ENCODE peak calls at places on chromosome 11, in eight cellular contexts. One of them, this sample, is unnamed.

GRCh38 chr11:62148271-62148980 is 24.6 kb downstream of the INCENP start:
- DNase-seq in GM23338: no peak
- DNase-seq in heart left ventricle: no peak
- DNase-seq in GM13976: no peak
- DNase-seq in ACHN: no peak
- DNase-seq in activated naive CD4-positive, alpha-beta T cell: no peak
- DNase-seq in non-pigmented ciliary epithelial cell: no peak
- DNase-seq in NCI-H1694 treated with DMSO at 0.1 percent for 48 hours: no peak
- DNase-seq in this sample: no peak

GRCh38 chr11:96097844-96098421 is 174.0 kb upstream of the MTMR2 start:
- DNase-seq in heart left ventricle: no peak
- DNase-seq in non-pigmented ciliary epithelial cell: no peak
- DNase-seq in NCI-H1694 treated with DMSO at 0.1 percent for 48 hours: no peak
- DNase-seq in GM23338: no peak
- DNase-seq in ACHN: no peak
- DNase-seq in GM13976: no peak
- DNase-seq in activated naive CD4-positive, alpha-beta T cell: no peak
- DNase-seq in this sample: no peak

GRCh38 chr11:128188346-128189115 is 398.8 kb downstream of the ETS1 start:
- DNase-seq in GM23338: peak; percentile 24
- DNase-seq in NCI-H1694 treated with DMSO at 0.1 percent for 48 hours: peak; percentile 23
- DNase-seq in GM13976: no peak
- DNase-seq in heart left ventricle: no peak
- DNase-seq in ACHN: no peak
- DNase-seq in non-pigmented ciliary epithelial cell: no peak
- DNase-seq in activated naive CD4-positive, alpha-beta T cell: no peak
- DNase-seq in this sample: no peak

GRCh38 chr11:66333896-66334604 is 2.2 kb downstream of the RIN1 start:
- DNase-seq in ACHN: no peak
- DNase-seq in heart left ventricle: no peak
- DNase-seq in non-pigmented ciliary epithelial cell: no peak
- DNase-seq in GM23338: peak; percentile 34
- DNase-seq in NCI-H1694 treated with DMSO at 0.1 percent for 48 hours: no peak
- DNase-seq in activated naive CD4-positive, alpha-beta T cell: no peak
- DNase-seq in GM13976: no peak
- DNase-seq in this sample: no peak

GRCh38 chr11:23112987-23113886 is 253.0 kb upstream of the CCDC179 start:
- DNase-seq in ACHN: peak; percentile 40
- DNase-seq in GM23338: peak; percentile 79
- DNase-seq in NCI-H1694 treated with DMSO at 0.1 percent for 48 hours: peak; percentile 32
- DNase-seq in heart left ventricle: no peak
- DNase-seq in non-pigmented ciliary epithelial cell: no peak
- DNase-seq in GM13976: peak; percentile 30
- DNase-seq in activated naive CD4-positive, alpha-beta T cell: no peak
- DNase-seq in this sample: peak; percentile 30

GRCh38 chr11:132361011-132361550 is 990.7 kb downstream of the NTM start:
- DNase-seq in NCI-H1694 treated with DMSO at 0.1 percent for 48 hours: no peak
- DNase-seq in heart left ventricle: no peak
- DNase-seq in activated naive CD4-positive, alpha-beta T cell: no peak
- DNase-seq in non-pigmented ciliary epithelial cell: no peak
- DNase-seq in ACHN: no peak
- DNase-seq in GM23338: no peak
- DNase-seq in GM13976: no peak
- DNase-seq in this sample: peak; percentile 87

GRCh38 chr11:124108158-124108557 is 7.1 kb upstream of the VWA5A start:
- DNase-seq in non-pigmented ciliary epithelial cell: no peak
- DNase-seq in NCI-H1694 treated with DMSO at 0.1 percent for 48 hours: no peak
- DNase-seq in activated naive CD4-positive, alpha-beta T cell: no peak
- DNase-seq in GM13976: peak; percentile 36
- DNase-seq in GM23338: peak; percentile 59
- DNase-seq in ACHN: peak; percentile 27
- DNase-seq in heart left ventricle: no peak
- DNase-seq in this sample: no peak

GRCh38 chr11:116791002-116791812 is 472 bp downstream of the APOA5 start:
- DNase-seq in non-pigmented ciliary epithelial cell: no peak
- DNase-seq in NCI-H1694 treated with DMSO at 0.1 percent for 48 hours: peak; percentile 13
- DNase-seq in heart left ventricle: peak; percentile 78
- DNase-seq in ACHN: peak; percentile 53
- DNase-seq in GM23338: peak; percentile 94
- DNase-seq in GM13976: peak; percentile 89
- DNase-seq in activated naive CD4-positive, alpha-beta T cell: peak; percentile 67
- DNase-seq in this sample: peak; percentile 92

GRCh38 chr11:73376803-73377629 is 817 bp downstream of the RELT start:
- DNase-seq in GM23338: peak; percentile 64
- DNase-seq in GM13976: peak; percentile 87
- DNase-seq in heart left ventricle: no peak
- DNase-seq in activated naive CD4-positive, alpha-beta T cell: peak; percentile 30
- DNase-seq in ACHN: peak; percentile 56
- DNase-seq in non-pigmented ciliary epithelial cell: no peak
- DNase-seq in NCI-H1694 treated with DMSO at 0.1 percent for 48 hours: no peak
- DNase-seq in this sample: peak; percentile 58

GRCh38 chr11:117073539-117073938 is 24.7 kb downstream of the SIK3 start:
- DNase-seq in GM13976: no peak
- DNase-seq in heart left ventricle: no peak
- DNase-seq in NCI-H1694 treated with DMSO at 0.1 percent for 48 hours: no peak
- DNase-seq in GM23338: no peak
- DNase-seq in ACHN: no peak
- DNase-seq in activated naive CD4-positive, alpha-beta T cell: no peak
- DNase-seq in non-pigmented ciliary epithelial cell: no peak
- DNase-seq in this sample: no peak

GRCh38 chr11:83549984-83550667 is 264.0 kb upstream of the CCDC90B start:
- DNase-seq in ACHN: no peak
- DNase-seq in activated naive CD4-positive, alpha-beta T cell: no peak
- DNase-seq in NCI-H1694 treated with DMSO at 0.1 percent for 48 hours: no peak
- DNase-seq in non-pigmented ciliary epithelial cell: no peak
- DNase-seq in GM13976: no peak
- DNase-seq in GM23338: no peak
- DNase-seq in heart left ventricle: no peak
- DNase-seq in this sample: no peak

GRCh38 chr11:2928605-2929510 is at the start of gene PHLDA2:
- DNase-seq in ACHN: peak; percentile 55
- DNase-seq in heart left ventricle: no peak
- DNase-seq in activated naive CD4-positive, alpha-beta T cell: no peak
- DNase-seq in non-pigmented ciliary epithelial cell: no peak
- DNase-seq in GM23338: peak; percentile 69
- DNase-seq in GM13976: peak; percentile 77
- DNase-seq in NCI-H1694 treated with DMSO at 0.1 percent for 48 hours: no peak
- DNase-seq in this sample: no peak

GRCh38 chr11:67282876-67283371 is 6.2 kb upstream of the ANKRD13D start:
- DNase-seq in GM23338: no peak
- DNase-seq in activated naive CD4-positive, alpha-beta T cell: no peak
- DNase-seq in non-pigmented ciliary epithelial cell: no peak
- DNase-seq in heart left ventricle: no peak
- DNase-seq in GM13976: no peak
- DNase-seq in ACHN: no peak
- DNase-seq in NCI-H1694 treated with DMSO at 0.1 percent for 48 hours: no peak
- DNase-seq in this sample: no peak

GRCh38 chr11:59918987-59919589 is 19.1 kb upstream of the OOSP1 start:
- DNase-seq in GM23338: peak; percentile 75
- DNase-seq in ACHN: peak; percentile 52
- DNase-seq in NCI-H1694 treated with DMSO at 0.1 percent for 48 hours: peak; percentile 5
- DNase-seq in activated naive CD4-positive, alpha-beta T cell: no peak
- DNase-seq in GM13976: peak; percentile 28
- DNase-seq in non-pigmented ciliary epithelial cell: peak; percentile 17
- DNase-seq in heart left ventricle: no peak
- DNase-seq in this sample: no peak

GRCh38 chr11:87453531-87454089 is 415.9 kb downstream of the TMEM135 start:
- DNase-seq in activated naive CD4-positive, alpha-beta T cell: no peak
- DNase-seq in heart left ventricle: no peak
- DNase-seq in GM13976: no peak
- DNase-seq in non-pigmented ciliary epithelial cell: no peak
- DNase-seq in NCI-H1694 treated with DMSO at 0.1 percent for 48 hours: no peak
- DNase-seq in GM23338: no peak
- DNase-seq in ACHN: no peak
- DNase-seq in this sample: no peak

GRCh38 chr11:70205049-70205725 is 2.1 kb downstream of the FADD start:
- DNase-seq in activated naive CD4-positive, alpha-beta T cell: no peak
- DNase-seq in non-pigmented ciliary epithelial cell: no peak
- DNase-seq in GM23338: no peak
- DNase-seq in GM13976: no peak
- DNase-seq in NCI-H1694 treated with DMSO at 0.1 percent for 48 hours: no peak
- DNase-seq in ACHN: no peak
- DNase-seq in heart left ventricle: no peak
- DNase-seq in this sample: peak; percentile 31

GRCh38 chr11:122230387-122230760 is 114.4 kb upstream of the BLID start:
- DNase-seq in heart left ventricle: no peak
- DNase-seq in NCI-H1694 treated with DMSO at 0.1 percent for 48 hours: no peak
- DNase-seq in non-pigmented ciliary epithelial cell: no peak
- DNase-seq in ACHN: no peak
- DNase-seq in activated naive CD4-positive, alpha-beta T cell: no peak
- DNase-seq in GM23338: no peak
- DNase-seq in GM13976: no peak
- DNase-seq in this sample: no peak

This sample was measured in ELF-1.